ENCODE peak calls at places on chromosomes 7 and 10, in seven cellular contexts. One of them, this sample, is unnamed.

GRCh38 chr10:12902135-12902572 is 99.4 kb downstream of the CCDC3 start:
- DNase-seq in left ventricle myocardium inferior: peak
- DNase-seq in CD8-positive, alpha-beta T cell: peak
- DNase-seq in AG04449: no peak
- DNase-seq in transverse colon: peak
- DNase-seq in lower lobe of right lung: no peak
- DNase-seq in mucosa of descending colon: no peak
- DNase-seq in this sample: peak

GRCh38 chr7:142869434-142869833 is 14.6 kb downstream of the EPHB6 start:
- DNase-seq in left ventricle myocardium inferior: no peak
- DNase-seq in CD8-positive, alpha-beta T cell: no peak
- DNase-seq in AG04449: no peak
- DNase-seq in transverse colon: no peak
- DNase-seq in lower lobe of right lung: no peak
- DNase-seq in mucosa of descending colon: no peak
- DNase-seq in this sample: no peak

GRCh38 chr7:18352339-18353255 is 143.0 kb upstream of the HDAC9 start:
- DNase-seq in left ventricle myocardium inferior: no peak
- DNase-seq in CD8-positive, alpha-beta T cell: peak
- DNase-seq in AG04449: peak
- DNase-seq in transverse colon: peak
- DNase-seq in lower lobe of right lung: no peak
- DNase-seq in mucosa of descending colon: no peak
- DNase-seq in this sample: peak

GRCh38 chr7:92325173-92325572 is 79.4 kb downstream of the ANKIB1 start:
- DNase-seq in left ventricle myocardium inferior: no peak
- DNase-seq in CD8-positive, alpha-beta T cell: no peak
- DNase-seq in AG04449: no peak
- DNase-seq in transverse colon: no peak
- DNase-seq in lower lobe of right lung: no peak
- DNase-seq in mucosa of descending colon: no peak
- DNase-seq in this sample: no peak

GRCh38 chr10:112269266-112269665 is 13.9 kb upstream of the TECTB start:
- DNase-seq in left ventricle myocardium inferior: no peak
- DNase-seq in CD8-positive, alpha-beta T cell: no peak
- DNase-seq in AG04449: no peak
- DNase-seq in transverse colon: no peak
- DNase-seq in lower lobe of right lung: no peak
- DNase-seq in mucosa of descending colon: no peak
- DNase-seq in this sample: no peak

GRCh38 chr10:1094112-1095057 is 38.2 kb downstream of the WDR37 start:
- DNase-seq in left ventricle myocardium inferior: no peak
- DNase-seq in CD8-positive, alpha-beta T cell: no peak
- DNase-seq in AG04449: no peak
- DNase-seq in transverse colon: no peak
- DNase-seq in lower lobe of right lung: no peak
- DNase-seq in mucosa of descending colon: no peak
- DNase-seq in this sample: no peak

GRCh38 chr10:96301616-96302015 is 2.6 kb upstream of the DNTT start:
- DNase-seq in left ventricle myocardium inferior: no peak
- DNase-seq in CD8-positive, alpha-beta T cell: no peak
- DNase-seq in AG04449: no peak
- DNase-seq in transverse colon: no peak
- DNase-seq in lower lobe of right lung: no peak
- DNase-seq in mucosa of descending colon: no peak
- DNase-seq in this sample: no peak

GRCh38 chr7:130890176-130891020 is 156.4 kb upstream of the KLF14 start:
- DNase-seq in left ventricle myocardium inferior: no peak
- DNase-seq in CD8-positive, alpha-beta T cell: no peak
- DNase-seq in AG04449: no peak
- DNase-seq in transverse colon: no peak
- DNase-seq in lower lobe of right lung: no peak
- DNase-seq in mucosa of descending colon: no peak
- DNase-seq in this sample: no peak

GRCh38 chr7:26490631-26491624 is 199.3 kb downstream of the SNX10 start:
- DNase-seq in left ventricle myocardium inferior: no peak
- DNase-seq in CD8-positive, alpha-beta T cell: no peak
- DNase-seq in AG04449: no peak
- DNase-seq in transverse colon: peak
- DNase-seq in lower lobe of right lung: no peak
- DNase-seq in mucosa of descending colon: no peak
- DNase-seq in this sample: no peak

GRCh38 chr10:34996843-34997242 is 93.3 kb downstream of the CUL2 start:
- DNase-seq in left ventricle myocardium inferior: no peak
- DNase-seq in CD8-positive, alpha-beta T cell: no peak
- DNase-seq in AG04449: no peak
- DNase-seq in transverse colon: peak
- DNase-seq in lower lobe of right lung: peak
- DNase-seq in mucosa of descending colon: peak
- DNase-seq in this sample: peak

GRCh38 chr7:143884276-143884977 is 17.5 kb downstream of the TCAF1 start:
- DNase-seq in left ventricle myocardium inferior: no peak
- DNase-seq in CD8-positive, alpha-beta T cell: no peak
- DNase-seq in AG04449: no peak
- DNase-seq in transverse colon: no peak
- DNase-seq in lower lobe of right lung: no peak
- DNase-seq in mucosa of descending colon: no peak
- DNase-seq in this sample: no peak

GRCh38 chr7:143882611-143883078 is 19.3 kb downstream of the TCAF1 start:
- DNase-seq in left ventricle myocardium inferior: peak
- DNase-seq in CD8-positive, alpha-beta T cell: no peak
- DNase-seq in AG04449: no peak
- DNase-seq in transverse colon: peak
- DNase-seq in lower lobe of right lung: peak
- DNase-seq in mucosa of descending colon: peak
- DNase-seq in this sample: peak

GRCh38 chr7:143885951-143886350 is 16.0 kb downstream of the TCAF1 start:
- DNase-seq in left ventricle myocardium inferior: no peak
- DNase-seq in CD8-positive, alpha-beta T cell: no peak
- DNase-seq in AG04449: no peak
- DNase-seq in transverse colon: no peak
- DNase-seq in lower lobe of right lung: no peak
- DNase-seq in mucosa of descending colon: no peak
- DNase-seq in this sample: no peak

GRCh38 chr7:143887078-143887477 is 14.9 kb downstream of the TCAF1 start:
- DNase-seq in left ventricle myocardium inferior: no peak
- DNase-seq in CD8-positive, alpha-beta T cell: no peak
- DNase-seq in AG04449: no peak
- DNase-seq in transverse colon: no peak
- DNase-seq in lower lobe of right lung: no peak
- DNase-seq in mucosa of descending colon: no peak
- DNase-seq in this sample: no peak

DNA sequence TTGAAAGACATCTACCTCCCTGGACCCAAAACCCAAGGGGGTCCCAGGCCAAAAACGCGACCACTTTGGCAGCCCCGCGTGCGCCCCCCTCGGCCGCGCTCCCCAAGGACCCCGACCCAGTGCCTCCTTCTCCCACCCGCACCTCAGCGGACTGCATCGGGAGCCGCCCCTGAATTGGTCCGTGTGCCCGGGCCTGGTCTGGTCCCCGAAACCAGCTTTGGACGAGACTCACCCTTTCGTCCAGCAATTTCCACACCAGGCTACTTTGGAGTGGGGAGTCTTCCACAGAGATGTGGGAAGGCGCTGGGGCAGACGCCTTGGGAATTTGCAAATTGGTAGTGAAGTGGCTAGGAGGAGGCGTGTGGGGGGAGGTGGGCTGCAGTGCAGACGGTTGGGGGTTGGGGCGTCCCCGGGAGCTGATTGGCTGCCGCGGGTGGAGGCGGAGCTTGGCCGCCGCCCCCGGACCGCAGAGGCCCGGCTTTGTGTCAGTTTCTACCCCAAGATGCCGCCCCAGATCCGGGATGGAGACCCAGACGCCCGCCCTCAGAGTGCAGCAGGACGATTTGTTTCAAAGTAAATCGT is 16.9 kb downstream of the TCAF1 start:
- DNase-seq in left ventricle myocardium inferior: peak
- DNase-seq in CD8-positive, alpha-beta T cell: no peak
- DNase-seq in AG04449: no peak
- DNase-seq in transverse colon: no peak
- DNase-seq in lower lobe of right lung: no peak
- DNase-seq in mucosa of descending colon: peak
- DNase-seq in this sample: peak
- TF ChIP-seq CTCF in left ventricle myocardium inferior: no peak
- TF ChIP-seq CTCF in CD8-positive, alpha-beta T cell: no peak
- TF ChIP-seq CTCF in AG04449: no peak
- TF ChIP-seq CTCF in transverse colon: no peak
- TF ChIP-seq CTCF in lower lobe of right lung: no peak
- TF ChIP-seq CTCF in mucosa of descending colon: no peak
- TF ChIP-seq CTCF in this sample: no peak

GRCh38 chr10:133124357-133125211 is 35.4 kb upstream of the KNDC1 start:
- DNase-seq in left ventricle myocardium inferior: peak
- DNase-seq in CD8-positive, alpha-beta T cell: no peak
- DNase-seq in AG04449: no peak
- DNase-seq in transverse colon: peak
- DNase-seq in lower lobe of right lung: peak
- DNase-seq in mucosa of descending colon: peak
- DNase-seq in this sample: no peak
- TF ChIP-seq CTCF in left ventricle myocardium inferior: peak
- TF ChIP-seq CTCF in CD8-positive, alpha-beta T cell: no peak
- TF ChIP-seq CTCF in AG04449: peak
- TF ChIP-seq CTCF in transverse colon: peak
- TF ChIP-seq CTCF in lower lobe of right lung: peak
- TF ChIP-seq CTCF in mucosa of descending colon: no peak
- TF ChIP-seq CTCF in this sample: peak

GRCh38 chr7:155533827-155534690 is 12.3 kb downstream of the CNPY1 start:
- DNase-seq in left ventricle myocardium inferior: no peak
- DNase-seq in CD8-positive, alpha-beta T cell: no peak
- DNase-seq in AG04449: no peak
- DNase-seq in transverse colon: no peak
- DNase-seq in lower lobe of right lung: no peak
- DNase-seq in mucosa of descending colon: no peak
- DNase-seq in this sample: peak
- TF ChIP-seq CTCF in left ventricle myocardium inferior: peak
- TF ChIP-seq CTCF in CD8-positive, alpha-beta T cell: no peak
- TF ChIP-seq CTCF in AG04449: peak
- TF ChIP-seq CTCF in transverse colon: peak
- TF ChIP-seq CTCF in lower lobe of right lung: peak
- TF ChIP-seq CTCF in mucosa of descending colon: no peak
- TF ChIP-seq CTCF in this sample: no peak

GRCh38 chr7:156155988-156156733 is 343.9 kb upstream of the SHH start:
- DNase-seq in left ventricle myocardium inferior: no peak
- DNase-seq in CD8-positive, alpha-beta T cell: no peak
- DNase-seq in AG04449: no peak
- DNase-seq in transverse colon: no peak
- DNase-seq in lower lobe of right lung: no peak
- DNase-seq in mucosa of descending colon: no peak
- DNase-seq in this sample: peak

GRCh38 chr7:156158693-156159092 is 346.4 kb upstream of the SHH start:
- DNase-seq in left ventricle myocardium inferior: no peak
- DNase-seq in CD8-positive, alpha-beta T cell: no peak
- DNase-seq in AG04449: no peak
- DNase-seq in transverse colon: no peak
- DNase-seq in lower lobe of right lung: no peak
- DNase-seq in mucosa of descending colon: no peak
- DNase-seq in this sample: no peak

GRCh38 chr7:156158213-156158612 is 345.9 kb upstream of the SHH start:
- DNase-seq in left ventricle myocardium inferior: no peak
- DNase-seq in CD8-positive, alpha-beta T cell: no peak
- DNase-seq in AG04449: no peak
- DNase-seq in transverse colon: no peak
- DNase-seq in lower lobe of right lung: no peak
- DNase-seq in mucosa of descending colon: no peak
- DNase-seq in this sample: no peak

GRCh38 chr7:156157409-156158012 is 345.2 kb upstream of the SHH start:
- DNase-seq in left ventricle myocardium inferior: no peak
- DNase-seq in CD8-positive, alpha-beta T cell: no peak
- DNase-seq in AG04449: no peak
- DNase-seq in transverse colon: no peak
- DNase-seq in lower lobe of right lung: no peak
- DNase-seq in mucosa of descending colon: no peak
- DNase-seq in this sample: no peak

GRCh38 chr7:156156734-156157408 is 344.6 kb upstream of the SHH start:
- DNase-seq in left ventricle myocardium inferior: no peak
- DNase-seq in CD8-positive, alpha-beta T cell: no peak
- DNase-seq in AG04449: no peak
- DNase-seq in transverse colon: peak
- DNase-seq in lower lobe of right lung: no peak
- DNase-seq in mucosa of descending colon: no peak
- DNase-seq in this sample: peak
- TF ChIP-seq CTCF in left ventricle myocardium inferior: no peak
- TF ChIP-seq CTCF in CD8-positive, alpha-beta T cell: no peak
- TF ChIP-seq CTCF in AG04449: no peak
- TF ChIP-seq CTCF in transverse colon: no peak
- TF ChIP-seq CTCF in lower lobe of right lung: no peak
- TF ChIP-seq CTCF in mucosa of descending colon: no peak
- TF ChIP-seq CTCF in this sample: peak